ENCODE peak calls at places on chromosomes 6 and 20, in five cellular contexts. L, K, O, Z and V are unnamed samples.
A peak's percentile ranks its signal among the peaks of the same experiment; 100 is the strongest.

GRCh38 chr6:33075568-33076405 is at the start of gene HLA-DPB1:
- DNase-seq in L (no peak), K (peak; percentile 84), O (peak; percentile 59), Z (no peak), V (no peak)

GRCh38 chr20:37986873-37987601 is 46.2 kb downstream of the TTI1 start:
- DNase-seq in L (peak; percentile 85), K (no peak), O (peak; percentile 6), Z (no peak), V (peak; percentile 41)

GRCh38 chr20:19233025-19233794 is 20.8 kb downstream of the SLC24A3 start:
- DNase-seq in L (no peak), K (no peak), O (no peak), Z (no peak), V (no peak)

GRCh38 chr20:60627751-60628565 is 624.1 kb upstream of the CDH4 start:
- DNase-seq in L (no peak), K (no peak), O (no peak), Z (no peak), V (peak; percentile 35)

GRCh38 chr20:3785240-3786125 is 1.1 kb downstream of the CENPB start:
- DNase-seq in L (peak; percentile 63), K (no peak), O (no peak), Z (no peak), V (no peak)

GRCh38 chr20:46202758-46203509 is 84.8 kb downstream of the CD40 start:
- DNase-seq in L (no peak), K (no peak), O (no peak), Z (peak; percentile 34), V (no peak)

GRCh38 chr20:53208110-53208908 is 236.2 kb downstream of the TSHZ2 start:
- DNase-seq in L (no peak), K (no peak), O (no peak), Z (no peak), V (peak; percentile 73)

GRCh38 chr6:93163146-93163545 is 256.2 kb downstream of the EPHA7 start:
- DNase-seq in L (no peak), K (no peak), O (no peak), Z (no peak), V (no peak)

GRCh38 chr6:27608916-27609883 is 136.3 kb upstream of the ZNF184 start:
- DNase-seq in L (no peak), K (peak; percentile 59), O (peak; percentile 60), Z (no peak), V (peak; percentile 92)

GRCh38 chr6:150492507-150492906 is 107.2 kb upstream of the PLEKHG1 start:
- DNase-seq in L (no peak), K (no peak), O (no peak), Z (no peak), V (no peak)

GRCh38 chr20:22928679-22929078 is 106.4 kb upstream of the SSTR4 start:
- DNase-seq in L (no peak), K (no peak), O (no peak), Z (no peak), V (no peak)

GRCh38 chr6:131831392-131831791 is 23.6 kb downstream of the ENPP1 start:
- DNase-seq in L (no peak), K (no peak), O (peak; percentile 46), Z (no peak), V (no peak)

GRCh38 chr20:14830466-14830865 is 493.1 kb upstream of the FLRT3 start:
- DNase-seq in L (no peak), K (no peak), O (no peak), Z (no peak), V (no peak)

GRCh38 chr6:13272131-13273046 is 55.9 kb downstream of the TBC1D7 start:
- DNase-seq in L (peak; percentile 85), K (peak; percentile 30), O (no peak), Z (peak; percentile 24), V (no peak)

GRCh38 chr6:106862858-106863257 is 111.7 kb downstream of the CD24 start:
- DNase-seq in L (no peak), K (no peak), O (no peak), Z (no peak), V (no peak)

GRCh38 chr20:39812116-39812515 is 850.0 kb downstream of the DHX35 start:
- DNase-seq in L (no peak), K (no peak), O (no peak), Z (no peak), V (no peak)

GRCh38 chr6:166478782-166479592 is 96.2 kb upstream of the MPC1 start:
- DNase-seq in L (no peak), K (no peak), O (no peak), Z (no peak), V (no peak)

GRCh38 chr6:107657755-107658461 is 166.2 kb downstream of the SCML4 start:
- DNase-seq in L (peak; percentile 79), K (peak; percentile 90), O (peak; percentile 86), Z (no peak), V (no peak)

GRCh38 chr20:6699931-6700562 is 67.4 kb upstream of the BMP2 start:
- DNase-seq in L (no peak), K (peak; percentile 52), O (no peak), Z (no peak), V (no peak)

DNA sequence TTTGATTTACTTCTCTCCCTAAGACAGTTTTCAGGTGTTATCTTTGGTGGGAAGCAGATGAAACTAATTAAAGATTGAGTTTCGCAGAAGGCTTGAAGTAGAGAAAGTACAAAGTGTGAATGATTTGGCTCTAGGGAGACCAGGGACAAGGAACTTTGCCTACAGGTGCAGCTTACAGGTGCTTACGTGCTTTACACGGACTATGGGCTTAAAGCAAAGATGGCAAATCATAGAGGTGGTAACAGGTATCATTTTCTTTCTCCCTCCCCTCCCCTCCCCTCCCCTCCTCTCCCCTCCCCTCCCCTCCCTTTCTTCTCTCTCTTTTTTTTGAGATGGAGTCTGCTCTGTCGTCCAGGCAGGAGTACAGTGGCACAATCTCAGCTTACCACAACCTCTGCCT is 136.3 kb downstream of the SLC35B3 start:
- DNase-seq in L (no peak), K (no peak), O (no peak), Z (no peak), V (no peak)
- H3K36me3 ChIP-seq in L (no peaks in the 10 kb centered on the region), K (no peaks in the 10 kb centered on the region), O (no peaks in the 10 kb centered on the region), Z (no peaks in the 10 kb centered on the region), V (no peaks in the 10 kb centered on the region)

GRCh38 chr6:47621838-47622449 is 76.4 kb upstream of the ADGRF4 start:
- DNase-seq in L (no peak), K (no peak), O (no peak), Z (no peak), V (no peak)
- H3K36me3 ChIP-seq in L (peaks cover 37% of the 10 kb centered on the region), K (no peaks in the 10 kb centered on the region), O (peaks cover 8% of the 10 kb centered on the region), Z (peaks cover 59% of the 10 kb centered on the region), V (no peaks in the 10 kb centered on the region)

GRCh38 chr20:62308102-62308822 is 5.5 kb downstream of the ADRM1 start:
- DNase-seq in L (no peak), K (no peak), O (no peak), Z (no peak), V (no peak)

GRCh38 chr20:62305765-62306431 is 3.1 kb downstream of the ADRM1 start:
- DNase-seq in L (no peak), K (no peak), O (no peak), Z (no peak), V (no peak)

GRCh38 chr20:62309198-62309944 is 6.6 kb downstream of the ADRM1 start:
- DNase-seq in L (no peak), K (no peak), O (no peak), Z (no peak), V (no peak)

GRCh38 chr20:62306440-62307187 is 3.8 kb downstream of the ADRM1 start:
- DNase-seq in L (no peak), K (no peak), O (no peak), Z (no peak), V (no peak)

GRCh38 chr20:62307226-62308101 is 4.7 kb downstream of the ADRM1 start:
- DNase-seq in L (no peak), K (no peak), O (no peak), Z (no peak), V (no peak)
- H3K36me3 ChIP-seq in L (peaks cover 81% of the 10 kb centered on the region), K (peaks cover 15% of the 10 kb centered on the region), O (peaks cover 65% of the 10 kb centered on the region), Z (peaks cover 83% of the 10 kb centered on the region), V (peaks cover 26% of the 10 kb centered on the region)

GRCh38 chr6:121260651-121261102 is 73.6 kb downstream of the TBC1D32 start:
- DNase-seq in L (no peak), K (no peak), O (peak; percentile 35), Z (no peak), V (no peak)
- H3K36me3 ChIP-seq in L (no peaks in the 10 kb centered on the region), K (no peaks in the 10 kb centered on the region), O (no peaks in the 10 kb centered on the region), Z (peaks cover 51% of the 10 kb centered on the region), V (no peaks in the 10 kb centered on the region)

GRCh38 chr6:72721346-72721745 is 99.5 kb downstream of the KCNQ5 start:
- DNase-seq in L (no peak), K (no peak), O (no peak), Z (no peak), V (no peak)

GRCh38 chr6:72715119-72715518 is 93.3 kb downstream of the KCNQ5 start:
- DNase-seq in L (no peak), K (no peak), O (no peak), Z (no peak), V (no peak)

GRCh38 chr6:72724545-72724944 is 102.7 kb downstream of the KCNQ5 start:
- DNase-seq in L (no peak), K (no peak), O (no peak), Z (no peak), V (no peak)

GRCh38 chr6:72716916-72717315 is 95.1 kb downstream of the KCNQ5 start:
- DNase-seq in L (no peak), K (no peak), O (no peak), Z (no peak), V (peak; percentile 11)

GRCh38 chr6:72720464-72720863 is 98.6 kb downstream of the KCNQ5 start:
- DNase-seq in L (no peak), K (no peak), O (peak; percentile 64), Z (no peak), V (no peak)
- H3K36me3 ChIP-seq in L (no peaks in the 10 kb centered on the region), K (no peaks in the 10 kb centered on the region), O (no peaks in the 10 kb centered on the region), Z (no peaks in the 10 kb centered on the region), V (no peaks in the 10 kb centered on the region)

DNA sequence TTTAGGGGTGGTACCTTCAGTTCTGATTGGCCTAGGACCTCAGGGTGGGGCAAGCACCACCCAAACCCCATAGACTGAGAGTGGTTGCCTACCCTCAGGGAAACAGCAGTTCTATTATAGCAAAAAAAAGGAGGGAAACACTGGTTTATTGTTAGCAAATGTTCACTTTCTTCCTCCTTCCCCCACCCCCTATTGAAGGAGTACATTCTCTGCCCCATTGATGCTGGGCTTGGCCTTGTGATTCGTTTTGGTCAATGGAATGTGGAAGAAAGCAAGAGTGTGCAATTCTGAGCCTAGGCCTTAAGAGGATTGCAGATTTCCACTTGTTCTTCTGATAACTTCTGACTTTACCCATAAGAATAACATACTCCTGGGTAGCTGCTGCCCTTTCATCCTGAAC is 255.8 kb downstream of the NFATC2 start:
- DNase-seq in L (no peak), K (no peak), O (no peak), Z (no peak), V (no peak)
- H3K36me3 ChIP-seq in L (no peaks in the 10 kb centered on the region), K (no peaks in the 10 kb centered on the region), O (no peaks in the 10 kb centered on the region), Z (no peaks in the 10 kb centered on the region), V (no peaks in the 10 kb centered on the region)